ENCODE peak calls at places on chromosomes 7 and 10, in six cellular contexts. A, G, H, M, J and P are unnamed samples.

GRCh38 chr10:93867481-93867880 is 26.3 kb upstream of the SLC35G1 start:
- DNase-seq in G (no peak), A (no peak), M (no peak), H (no peak), J (no peak), P (no peak)

GRCh38 chr10:93299195-93299594 is 182.9 kb downstream of the MYOF start:
- DNase-seq in M (no peak), A (no peak), H (no peak), J (no peak), G (no peak), P (no peak)

GRCh38 chr7:46930336-46930735 is 651.6 kb downstream of the TNS3 start:
- DNase-seq in A (peak; percentile 77), J (peak; percentile 26), M (no peak), G (no peak), H (peak; percentile 37), P (no peak)

GRCh38 chr7:93117327-93117726 is 452 bp downstream of the SAMD9 start:
- DNase-seq in H (no peak), M (no peak), A (no peak), G (no peak), J (no peak), P (no peak)

GRCh38 chr7:13800694-13801448 is 188.6 kb downstream of the ETV1 start:
- DNase-seq in H (no peak), M (no peak), A (peak; percentile 70), J (no peak), G (no peak), P (no peak)

GRCh38 chr7:28890137-28890536 is 68.0 kb downstream of the TRIL start:
- DNase-seq in M (no peak), J (no peak), H (no peak), G (no peak), A (no peak), P (no peak)

GRCh38 chr7:66047426-66047825 is 28.2 kb upstream of the ASL start:
- DNase-seq in J (no peak), M (no peak), H (no peak), A (peak; percentile 50), G (no peak), P (no peak)

GRCh38 chr10:72292223-72292691 is 18.5 kb downstream of the DDIT4 start:
- DNase-seq in J (peak; percentile 66), H (no peak), M (no peak), G (no peak), A (no peak), P (no peak)

GRCh38 chr10:102919237-102919959 is 1.3 kb downstream of the CNNM2 start:
- DNase-seq in J (peak; percentile 60), G (peak; percentile 29), M (peak; percentile 87), A (no peak), H (no peak), P (peak; percentile 25)

GRCh38 chr10:98055875-98056516 is 25.6 kb upstream of the CRTAC1 start:
- DNase-seq in A (no peak), G (no peak), H (no peak), J (peak; percentile 6), M (peak; percentile 15), P (no peak)

GRCh38 chr10:112631501-112632410 is 184.7 kb downstream of the VTI1A start:
- DNase-seq in M (no peak), H (no peak), J (no peak), G (no peak), A (no peak), P (no peak)

GRCh38 chr7:125644113-125644512 is 714.5 kb upstream of the POT1 start:
- DNase-seq in G (no peak), H (no peak), A (no peak), M (no peak), J (no peak), P (no peak)

GRCh38 chr10:132939957-132940790 is 2.2 kb downstream of the CFAP46 start:
- DNase-seq in M (no peak), H (no peak), J (no peak), A (peak; percentile 42), G (peak; percentile 47), P (no peak)

GRCh38 chr7:135509589-135509838 is 388 bp downstream of the CNOT4 start:
- DNase-seq in G (no peak), M (no peak), A (no peak), H (no peak), J (no peak), P (no peak)

GRCh38 chr10:101816913-101817541 is 1.2 kb downstream of the OGA start:
- DNase-seq in A (no peak), H (no peak), J (no peak), M (no peak), G (no peak), P (no peak)

GRCh38 chr10:71255817-71256660 is 43.7 kb downstream of the UNC5B start:
- DNase-seq in J (no peak), G (no peak), M (no peak), H (peak; percentile 77), A (peak; percentile 81), P (no peak)

GRCh38 chr10:102678842-102679289 is 34.6 kb downstream of the TRIM8 start:
- DNase-seq in A (peak; percentile 60), G (peak; percentile 79), M (peak; percentile 88), H (peak; percentile 38), J (peak; percentile 75), P (peak; percentile 65)

GRCh38 chr7:111067251-111067650 is 23.7 kb upstream of the LRRN3 start:
- DNase-seq in J (no peak), A (no peak), M (no peak), G (no peak), H (no peak), P (no peak)

GRCh38 chr7:88927-89921 is 103.1 kb upstream of the FAM20C start:
- DNase-seq in M (no peak), G (no peak), H (peak; percentile 68), J (no peak), A (peak; percentile 98), P (no peak)

GRCh38 chr10:5546891-5547683 is 22.3 kb downstream of the CALML3 start:
- DNase-seq in G (peak; percentile 73), H (no peak), J (peak; percentile 49), M (peak; percentile 83), A (peak; percentile 45), P (peak; percentile 51)
- TF ChIP-seq POLR2A in G (no peak), H (no peak), J (no peak), M (no peak), A (no peak), P (no peak)

GRCh38 chr10:12448729-12449391 is 99.5 kb downstream of the CAMK1D start:
- DNase-seq in J (peak; percentile 28), H (peak; percentile 41), G (peak; percentile 30), A (peak; percentile 70), M (no peak), P (peak; percentile 26)
- TF ChIP-seq POLR2A in J (no peak), H (no peak), G (no peak), A (no peak), M (no peak), P (no peak)

DNA sequence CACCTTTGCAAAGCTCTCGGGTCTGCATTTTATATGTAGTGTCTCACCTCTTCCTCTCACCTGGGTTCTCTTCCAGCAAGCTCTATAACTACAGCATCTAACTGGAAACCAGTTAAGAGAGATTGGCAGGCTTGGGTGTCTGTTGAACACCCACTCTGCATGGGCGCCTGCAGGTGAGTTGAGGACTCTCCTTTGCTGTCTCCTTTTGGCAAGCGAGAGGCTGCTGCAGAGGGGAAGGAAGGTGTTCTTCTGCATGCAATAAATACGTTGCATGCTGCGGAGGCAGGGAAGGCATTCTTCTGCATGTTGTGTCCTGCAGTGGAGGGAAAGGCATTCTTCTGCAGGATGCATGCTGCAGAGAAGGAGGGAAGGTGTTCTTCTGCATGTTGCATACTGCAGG is 81.4 kb upstream of the ADAM12 start:
- DNase-seq in H (no peak), M (no peak), G (no peak), A (no peak), J (no peak), P (no peak)
- TF ChIP-seq POLR2A in H (no peak), M (no peak), G (no peak), A (no peak), J (no peak), P (no peak)

DNA sequence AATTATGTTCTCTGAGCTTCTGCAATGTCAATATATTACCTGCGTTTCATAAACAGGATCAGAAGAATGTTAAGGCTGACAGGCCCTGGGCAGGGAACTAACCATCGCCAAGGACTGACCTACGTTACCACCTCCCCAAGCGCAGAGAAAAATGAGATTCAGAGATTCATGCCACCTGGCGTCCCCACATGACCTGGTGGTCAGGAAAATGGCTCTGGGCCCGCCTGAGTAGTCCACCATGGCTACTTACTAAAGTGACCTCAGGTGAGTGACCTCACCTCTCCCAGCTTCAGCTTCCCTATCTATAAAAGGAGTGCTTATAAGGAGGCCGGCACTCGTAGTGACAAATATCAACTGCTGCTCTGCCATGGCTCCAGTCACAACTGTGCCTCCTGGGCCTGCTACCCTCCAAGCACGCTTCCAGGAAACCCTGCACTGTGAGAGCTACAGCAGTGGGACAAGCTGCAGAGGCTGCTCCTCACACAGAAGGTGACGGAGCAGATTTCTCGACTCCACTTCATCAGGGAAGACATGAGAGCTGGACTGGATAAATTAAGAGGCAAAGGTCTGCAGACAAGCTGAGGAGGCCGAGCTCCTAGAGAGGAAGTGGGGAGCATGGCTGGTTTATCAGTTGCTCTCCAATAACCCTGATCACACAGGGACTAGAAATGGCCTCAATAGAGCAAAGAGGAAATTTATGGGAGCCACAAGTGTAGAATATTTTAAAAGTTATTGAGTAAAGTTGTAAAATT is 103.0 kb downstream of the RNF216 start:
- DNase-seq in A (no peak), J (no peak), H (no peak), G (no peak), M (no peak), P (no peak)
- TF ChIP-seq POLR2A in A (no peak), J (no peak), H (no peak), G (no peak), M (no peak), P (no peak)